ENCODE peak calls at places on chromosomes 3 and 15, in seven cellular contexts. D, B, U, H, Q, T and F are unnamed samples.

GRCh38 chr3:126126292-126126691 is 42.4 kb upstream of the SLC41A3 start:
- DNase-seq in D (no peak), B (peak; percentile 8), U (peak; percentile 2), H (peak; percentile 11), Q (no peak), T (no peak), F (no peak)

GRCh38 chr3:127043041-127043641 is 60.2 kb downstream of the PLXNA1 start:
- DNase-seq in D (no peak), B (peak; percentile 75), U (no peak), H (no peak), Q (no peak), T (no peak), F (no peak)

GRCh38 chr3:125194849-125195601 is 17.5 kb downstream of the SLC12A8 start:
- DNase-seq in D (no peak), B (no peak), U (no peak), H (no peak), Q (no peak), T (no peak), F (no peak)

GRCh38 chr3:18499256-18499655 is 74.1 kb upstream of the SATB1 start:
- DNase-seq in D (no peak), B (no peak), U (no peak), H (no peak), Q (no peak), T (no peak), F (no peak)

GRCh38 chr3:165466856-165467255 is 270.7 kb upstream of the SLITRK3 start:
- DNase-seq in D (no peak), B (no peak), U (no peak), H (no peak), Q (no peak), T (no peak), F (no peak)

GRCh38 chr3:118557513-118557912 is 477.1 kb downstream of the IGSF11 start:
- DNase-seq in D (no peak), B (no peak), U (no peak), H (no peak), Q (no peak), T (peak; percentile 55), F (no peak)

GRCh38 chr3:148366743-148367410 is 330.8 kb upstream of the AGTR1 start:
- DNase-seq in D (no peak), B (no peak), U (no peak), H (no peak), Q (no peak), T (no peak), F (no peak)

GRCh38 chr3:179098388-179099077 is 26.9 kb upstream of the ZMAT3 start:
- DNase-seq in D (no peak), B (no peak), U (no peak), H (no peak), Q (no peak), T (no peak), F (no peak)

GRCh38 chr3:59680916-59681315 is 631.1 kb upstream of the CFAP20DC start:
- DNase-seq in D (no peak), B (no peak), U (no peak), H (no peak), Q (no peak), T (no peak), F (no peak)

GRCh38 chr3:45942051-45942825 is 1.0 kb upstream of the CXCR6 start:
- DNase-seq in D (no peak), B (peak; percentile 32), U (no peak), H (no peak), Q (no peak), T (no peak), F (no peak)

GRCh38 chr15:64699767-64700388 is 75.5 kb downstream of the RBPMS2 start:
- DNase-seq in D (no peak), B (peak; percentile 65), U (peak; percentile 66), H (peak; percentile 55), Q (peak; percentile 42), T (no peak), F (no peak)

GRCh38 chr15:31277335-31278055 is 49.1 kb upstream of the KLF13 start:
- DNase-seq in D (no peak), B (no peak), U (no peak), H (peak; percentile 12), Q (no peak), T (no peak), F (no peak)

GRCh38 chr15:31274496-31275330 is 51.9 kb upstream of the KLF13 start:
- DNase-seq in D (no peak), B (no peak), U (no peak), H (peak; percentile 15), Q (no peak), T (peak; percentile 40), F (peak; percentile 36)

GRCh38 chr15:31276596-31277298 is 49.9 kb upstream of the KLF13 start:
- DNase-seq in D (no peak), B (no peak), U (no peak), H (peak; percentile 11), Q (no peak), T (no peak), F (no peak)

GRCh38 chr15:31273258-31273941 is 53.2 kb upstream of the KLF13 start:
- DNase-seq in D (no peak), B (no peak), U (no peak), H (peak; percentile 16), Q (no peak), T (no peak), F (no peak)

DNA sequence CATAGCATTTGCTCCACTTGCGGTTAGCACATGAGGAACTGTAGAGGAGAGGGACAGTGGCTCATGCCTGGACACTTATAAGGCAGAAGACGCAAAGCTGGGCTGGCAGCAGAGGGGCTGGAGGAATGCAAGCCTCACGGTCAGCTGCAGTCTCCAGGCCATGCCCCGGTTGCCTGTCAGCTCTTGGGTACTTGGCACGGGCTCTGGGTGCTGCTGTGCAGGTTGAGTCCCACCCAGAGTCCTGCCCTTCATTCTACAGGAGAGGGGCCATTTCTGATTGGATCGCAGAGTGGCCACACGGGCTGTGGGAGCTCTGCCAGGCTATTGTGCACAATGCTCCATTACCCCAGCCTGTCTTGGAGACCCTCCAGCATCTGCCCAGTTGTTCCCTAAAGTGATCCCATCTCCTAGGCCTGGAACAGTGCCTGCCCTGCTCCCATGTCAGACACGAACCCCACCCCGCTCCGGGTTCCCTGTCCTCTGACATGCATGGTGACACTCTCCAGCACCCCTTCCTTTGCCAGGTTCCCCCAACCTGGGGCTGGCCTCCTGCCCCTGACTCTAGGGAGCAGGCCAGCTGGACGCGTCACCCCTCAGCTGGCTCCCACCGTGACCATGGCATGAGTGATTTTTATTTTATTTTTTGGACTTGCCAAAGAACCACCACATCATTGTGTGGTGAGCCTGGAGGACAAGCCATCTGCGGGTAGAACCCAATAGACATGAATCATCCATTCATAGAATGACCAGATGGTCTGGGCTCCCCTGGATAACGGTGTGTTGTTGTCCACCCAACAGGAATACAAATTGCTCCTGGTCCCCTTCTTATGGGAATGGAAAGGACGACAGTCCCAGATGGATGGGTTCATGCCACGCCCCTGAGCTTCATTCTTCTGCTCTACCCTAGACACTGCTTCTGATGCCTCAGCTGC is 51.0 kb upstream of the KLF13 start:
- DNase-seq in D (no peak), B (no peak), U (no peak), H (peak; percentile 18), Q (no peak), T (no peak), F (peak; percentile 32)
- H3K27ac ChIP-seq in D (no peak overlapping the region), B (no peak overlapping the region), U (no peak overlapping the region), H (no peak overlapping the region), Q (no peak overlapping the region), T (no peak overlapping the region), F (no peak overlapping the region)

GRCh38 chr15:49915822-49916221 is 203.2 kb downstream of the ATP8B4 start:
- DNase-seq in D (no peak), B (no peak), U (no peak), H (no peak), Q (no peak), T (no peak), F (no peak)
- H3K27ac ChIP-seq in D (no peak overlapping the region), B (no peak overlapping the region), U (no peak overlapping the region), H (no peak overlapping the region), Q (no peak overlapping the region), T (no peak overlapping the region), F (no peak overlapping the region)

GRCh38 chr15:66833803-66834202 is 131.8 kb downstream of the SMAD6 start:
- DNase-seq in D (no peak), B (no peak), U (no peak), H (no peak), Q (no peak), T (no peak), F (no peak)

GRCh38 chr15:66833372-66833771 is 131.3 kb downstream of the SMAD6 start:
- DNase-seq in D (no peak), B (no peak), U (no peak), H (no peak), Q (no peak), T (no peak), F (no peak)

GRCh38 chr15:66836476-66837030 is 134.5 kb downstream of the SMAD6 start:
- DNase-seq in D (no peak), B (no peak), U (no peak), H (no peak), Q (no peak), T (no peak), F (no peak)

GRCh38 chr15:66835558-66835878 is 133.5 kb downstream of the SMAD6 start:
- DNase-seq in D (no peak), B (no peak), U (no peak), H (no peak), Q (no peak), T (no peak), F (no peak)

DNA sequence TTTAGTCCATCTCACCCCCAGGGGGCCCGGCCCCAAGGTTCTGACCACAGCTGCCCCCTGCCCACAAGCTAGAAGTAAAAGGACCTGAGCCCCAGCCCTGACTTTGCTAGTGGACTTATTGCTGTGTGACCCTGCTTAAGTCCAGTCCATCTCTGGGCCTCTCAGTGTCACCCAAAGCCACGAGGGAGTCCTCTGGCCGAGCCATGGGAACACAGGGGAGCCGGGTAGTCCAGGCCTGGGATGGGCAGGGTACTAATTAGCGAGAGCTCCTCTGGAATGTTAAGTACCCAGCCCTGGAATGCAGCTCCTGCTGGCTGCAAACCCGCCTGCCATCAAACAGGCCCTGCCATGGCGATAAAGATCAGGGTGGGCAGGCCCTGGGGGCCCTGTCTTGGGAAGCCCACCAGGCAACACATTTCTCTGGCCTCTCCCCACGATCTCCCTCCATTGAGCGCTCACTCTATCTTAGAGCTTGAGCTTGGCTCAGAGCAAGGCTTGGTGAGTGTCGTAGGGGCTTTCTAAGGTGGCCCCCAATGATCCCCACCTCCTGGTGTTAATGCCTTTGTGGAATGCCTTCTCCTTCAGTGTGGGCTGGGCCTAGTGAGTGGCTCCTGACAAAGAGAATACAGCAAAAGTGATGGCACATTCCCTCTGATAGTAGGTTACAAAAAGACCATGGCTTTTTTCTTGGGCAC is 133.0 kb downstream of the SMAD6 start:
- DNase-seq in D (no peak), B (peak; percentile 67), U (no peak), H (no peak), Q (no peak), T (no peak), F (no peak)
- H3K27ac ChIP-seq in D (no peak overlapping the region), B (peak overlapping the region; percentile 30), U (no peak overlapping the region), H (peak overlapping the region; percentile 32), Q (peak overlapping the region; percentile 81), T (no peak overlapping the region), F (no peak overlapping the region)

DNA sequence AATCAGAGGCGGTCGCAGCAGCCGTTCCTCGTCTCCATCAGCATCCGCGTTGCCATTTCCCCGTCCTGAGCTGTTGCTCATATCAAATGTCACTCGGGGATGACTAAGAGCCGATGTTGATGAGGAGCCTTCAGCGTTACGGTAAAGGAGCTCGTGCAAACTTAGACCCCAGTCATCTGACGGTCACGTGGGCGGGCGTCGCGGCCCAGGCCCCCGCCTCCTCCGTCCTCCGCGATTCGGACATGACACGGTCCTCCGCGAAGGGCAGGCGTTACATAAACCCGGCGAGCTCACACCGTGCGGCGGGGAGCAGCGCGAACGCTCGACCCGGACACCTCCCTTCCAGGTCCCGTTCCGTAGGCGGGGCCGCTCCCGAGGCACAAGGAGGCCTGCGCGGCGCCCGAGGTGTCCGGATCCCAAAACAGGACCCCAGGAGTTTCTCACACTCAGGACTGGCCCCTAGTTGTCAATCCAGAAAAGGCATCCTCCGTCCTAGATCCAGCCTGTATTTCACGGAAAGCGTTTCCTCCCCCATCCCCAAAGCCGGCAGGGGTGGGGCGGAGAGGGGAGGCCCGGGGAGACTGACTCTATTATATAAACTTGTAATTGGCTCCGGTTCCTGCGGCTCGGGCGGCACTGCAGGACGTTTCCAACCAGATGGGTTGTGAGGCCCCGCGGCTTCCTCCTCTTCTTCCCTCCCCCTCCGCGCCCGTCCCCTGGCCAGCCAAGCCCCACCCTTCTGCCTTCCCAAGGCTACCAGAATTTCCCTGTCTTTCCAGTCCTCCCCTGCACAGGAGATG is 100.0 kb upstream of the IGF1R start:
- DNase-seq in D (no peak), B (peak; percentile 69), U (peak; percentile 74), H (peak; percentile 73), Q (peak; percentile 71), T (no peak), F (no peak)
- H3K27ac ChIP-seq in D (no peak overlapping the region), B (peak overlapping the region; percentile 72), U (peak overlapping the region; percentile 60), H (peak overlapping the region; percentile 22), Q (peak overlapping the region; percentile 68), T (no peak overlapping the region), F (no peak overlapping the region)